ENCODE peak calls at places on chromosome 4, in ten cellular contexts. One of them, this sample, is unnamed.

GRCh38 chr4:152102184-152103000 is 341.6 kb upstream of the GATB start:
- DNase-seq in cardiac muscle cell: no peak
- DNase-seq in hepatocyte: no peak
- DNase-seq in endodermal cell: no peak
- DNase-seq in brain microvascular endothelial cell: no peak
- DNase-seq in tibial nerve: no peak
- DNase-seq in iPS DF 6.9: no peak
- DNase-seq in neural progenitor cell: no peak
- DNase-seq in K562: no peak
- DNase-seq in transverse colon: no peak
- DNase-seq in this sample: no peak

GRCh38 chr4:155544547-155544946 is 122.1 kb upstream of the GUCY1A1 start:
- DNase-seq in cardiac muscle cell: no peak
- DNase-seq in hepatocyte: no peak
- DNase-seq in endodermal cell: no peak
- DNase-seq in brain microvascular endothelial cell: no peak
- DNase-seq in tibial nerve: no peak
- DNase-seq in iPS DF 6.9: no peak
- DNase-seq in neural progenitor cell: no peak
- DNase-seq in K562: no peak
- DNase-seq in transverse colon: no peak
- DNase-seq in this sample: no peak

GRCh38 chr4:30262379-30262778 is 457.8 kb upstream of the PCDH7 start:
- DNase-seq in cardiac muscle cell: no peak
- DNase-seq in hepatocyte: no peak
- DNase-seq in endodermal cell: no peak
- DNase-seq in brain microvascular endothelial cell: no peak
- DNase-seq in tibial nerve: no peak
- DNase-seq in iPS DF 6.9: no peak
- DNase-seq in neural progenitor cell: no peak
- DNase-seq in K562: no peak
- DNase-seq in transverse colon: no peak
- DNase-seq in this sample: no peak

GRCh38 chr4:70583952-70584834 is 7.9 kb upstream of the AMBN start:
- DNase-seq in cardiac muscle cell: no peak
- DNase-seq in hepatocyte: peak; percentile 10
- DNase-seq in endodermal cell: no peak
- DNase-seq in brain microvascular endothelial cell: no peak
- DNase-seq in tibial nerve: no peak
- DNase-seq in iPS DF 6.9: no peak
- DNase-seq in neural progenitor cell: no peak
- DNase-seq in K562: no peak
- DNase-seq in transverse colon: no peak
- DNase-seq in this sample: no peak

GRCh38 chr4:89685690-89686089 is 151.3 kb downstream of the SNCA start:
- DNase-seq in cardiac muscle cell: no peak
- DNase-seq in hepatocyte: no peak
- DNase-seq in endodermal cell: no peak
- DNase-seq in brain microvascular endothelial cell: no peak
- DNase-seq in tibial nerve: no peak
- DNase-seq in iPS DF 6.9: no peak
- DNase-seq in neural progenitor cell: no peak
- DNase-seq in K562: no peak
- DNase-seq in transverse colon: no peak
- DNase-seq in this sample: no peak

GRCh38 chr4:107215222-107215621 is 179.1 kb upstream of the DKK2 start:
- DNase-seq in cardiac muscle cell: no peak
- DNase-seq in hepatocyte: no peak
- DNase-seq in endodermal cell: no peak
- DNase-seq in brain microvascular endothelial cell: no peak
- DNase-seq in tibial nerve: no peak
- DNase-seq in iPS DF 6.9: no peak
- DNase-seq in neural progenitor cell: no peak
- DNase-seq in K562: no peak
- DNase-seq in transverse colon: no peak
- DNase-seq in this sample: no peak

GRCh38 chr4:829761-830655 is 4.1 kb upstream of the CPLX1 start:
- DNase-seq in cardiac muscle cell: no peak
- DNase-seq in hepatocyte: no peak
- DNase-seq in endodermal cell: peak; percentile 70
- DNase-seq in brain microvascular endothelial cell: no peak
- DNase-seq in tibial nerve: no peak
- DNase-seq in iPS DF 6.9: no peak
- DNase-seq in neural progenitor cell: no peak
- DNase-seq in K562: no peak
- DNase-seq in transverse colon: no peak
- DNase-seq in this sample: no peak

GRCh38 chr4:146255463-146255862 is 41.1 kb downstream of the REELD1 start:
- DNase-seq in cardiac muscle cell: peak; percentile 68
- DNase-seq in hepatocyte: no peak
- DNase-seq in endodermal cell: no peak
- DNase-seq in brain microvascular endothelial cell: peak; percentile 63
- DNase-seq in tibial nerve: no peak
- DNase-seq in iPS DF 6.9: no peak
- DNase-seq in neural progenitor cell: no peak
- DNase-seq in K562: no peak
- DNase-seq in transverse colon: no peak
- DNase-seq in this sample: no peak

GRCh38 chr4:65175585-65175984 is 494.7 kb downstream of the EPHA5 start:
- DNase-seq in cardiac muscle cell: no peak
- DNase-seq in hepatocyte: no peak
- DNase-seq in endodermal cell: no peak
- DNase-seq in brain microvascular endothelial cell: no peak
- DNase-seq in tibial nerve: no peak
- DNase-seq in iPS DF 6.9: no peak
- DNase-seq in neural progenitor cell: no peak
- DNase-seq in K562: no peak
- DNase-seq in transverse colon: no peak
- DNase-seq in this sample: no peak

GRCh38 chr4:138558886-138559285 is 316.7 kb upstream of the SLC7A11 start:
- DNase-seq in cardiac muscle cell: no peak
- DNase-seq in hepatocyte: no peak
- DNase-seq in endodermal cell: no peak
- DNase-seq in brain microvascular endothelial cell: no peak
- DNase-seq in tibial nerve: no peak
- DNase-seq in iPS DF 6.9: no peak
- DNase-seq in neural progenitor cell: no peak
- DNase-seq in K562: no peak
- DNase-seq in transverse colon: no peak
- DNase-seq in this sample: no peak

GRCh38 chr4:118881512-118882146 is 7.0 kb upstream of the SYNPO2 start:
- DNase-seq in cardiac muscle cell: no peak
- DNase-seq in hepatocyte: no peak
- DNase-seq in endodermal cell: peak; percentile 45
- DNase-seq in brain microvascular endothelial cell: no peak
- DNase-seq in tibial nerve: no peak
- DNase-seq in iPS DF 6.9: no peak
- DNase-seq in neural progenitor cell: no peak
- DNase-seq in K562: no peak
- DNase-seq in transverse colon: no peak
- DNase-seq in this sample: no peak

GRCh38 chr4:112854420-112854819 is 195.0 kb upstream of the ANK2 start:
- DNase-seq in cardiac muscle cell: no peak
- DNase-seq in hepatocyte: no peak
- DNase-seq in endodermal cell: peak; percentile 70
- DNase-seq in brain microvascular endothelial cell: no peak
- DNase-seq in tibial nerve: no peak
- DNase-seq in iPS DF 6.9: no peak
- DNase-seq in neural progenitor cell: no peak
- DNase-seq in K562: no peak
- DNase-seq in transverse colon: no peak
- DNase-seq in this sample: no peak
- H3K27ac ChIP-seq in cardiac muscle cell: no peak overlapping the region
- H3K27ac ChIP-seq in hepatocyte: no peak overlapping the region
- H3K27ac ChIP-seq in endodermal cell: no peak overlapping the region
- H3K27ac ChIP-seq in brain microvascular endothelial cell: no peak overlapping the region
- H3K27ac ChIP-seq in tibial nerve: no peak overlapping the region
- H3K27ac ChIP-seq in iPS DF 6.9: no peak overlapping the region
- H3K27ac ChIP-seq in neural progenitor cell: peak overlapping the region; percentile 20
- H3K27ac ChIP-seq in K562: no peak overlapping the region
- H3K27ac ChIP-seq in transverse colon: no peak overlapping the region
- H3K27ac ChIP-seq in this sample: peak overlapping the region; percentile 63

GRCh38 chr4:181432347-181432746 is 810.9 kb upstream of the TENM3 start:
- DNase-seq in cardiac muscle cell: no peak
- DNase-seq in hepatocyte: no peak
- DNase-seq in endodermal cell: peak; percentile 71
- DNase-seq in brain microvascular endothelial cell: no peak
- DNase-seq in tibial nerve: no peak
- DNase-seq in iPS DF 6.9: no peak
- DNase-seq in neural progenitor cell: peak; percentile 58
- DNase-seq in K562: no peak
- DNase-seq in transverse colon: no peak
- DNase-seq in this sample: no peak
- H3K27ac ChIP-seq in cardiac muscle cell: no peak overlapping the region
- H3K27ac ChIP-seq in hepatocyte: no peak overlapping the region
- H3K27ac ChIP-seq in endodermal cell: no peak overlapping the region
- H3K27ac ChIP-seq in brain microvascular endothelial cell: no peak overlapping the region
- H3K27ac ChIP-seq in tibial nerve: no peak overlapping the region
- H3K27ac ChIP-seq in iPS DF 6.9: no peak overlapping the region
- H3K27ac ChIP-seq in neural progenitor cell: no peak overlapping the region
- H3K27ac ChIP-seq in K562: no peak overlapping the region
- H3K27ac ChIP-seq in transverse colon: no peak overlapping the region
- H3K27ac ChIP-seq in this sample: no peak overlapping the region

GRCh38 chr4:168679397-168680176 is 182.7 kb downstream of the PALLD start:
- DNase-seq in cardiac muscle cell: no peak
- DNase-seq in hepatocyte: no peak
- DNase-seq in endodermal cell: no peak
- DNase-seq in brain microvascular endothelial cell: peak; percentile 40
- DNase-seq in tibial nerve: no peak
- DNase-seq in iPS DF 6.9: no peak
- DNase-seq in neural progenitor cell: no peak
- DNase-seq in K562: no peak
- DNase-seq in transverse colon: no peak
- DNase-seq in this sample: no peak
- H3K27ac ChIP-seq in cardiac muscle cell: no peak overlapping the region
- H3K27ac ChIP-seq in hepatocyte: no peak overlapping the region
- H3K27ac ChIP-seq in endodermal cell: no peak overlapping the region
- H3K27ac ChIP-seq in brain microvascular endothelial cell: no peak overlapping the region
- H3K27ac ChIP-seq in tibial nerve: no peak overlapping the region
- H3K27ac ChIP-seq in iPS DF 6.9: no peak overlapping the region
- H3K27ac ChIP-seq in neural progenitor cell: peak overlapping the region; percentile 11
- H3K27ac ChIP-seq in K562: no peak overlapping the region
- H3K27ac ChIP-seq in transverse colon: no peak overlapping the region
- H3K27ac ChIP-seq in this sample: no peak overlapping the region

GRCh38 chr4:163017135-163017534 is 149.6 kb downstream of the NAF1 start:
- DNase-seq in cardiac muscle cell: no peak
- DNase-seq in hepatocyte: no peak
- DNase-seq in endodermal cell: no peak
- DNase-seq in brain microvascular endothelial cell: no peak
- DNase-seq in tibial nerve: no peak
- DNase-seq in iPS DF 6.9: no peak
- DNase-seq in neural progenitor cell: no peak
- DNase-seq in K562: no peak
- DNase-seq in transverse colon: no peak
- DNase-seq in this sample: no peak
- H3K27ac ChIP-seq in cardiac muscle cell: no peak overlapping the region
- H3K27ac ChIP-seq in hepatocyte: no peak overlapping the region
- H3K27ac ChIP-seq in endodermal cell: no peak overlapping the region
- H3K27ac ChIP-seq in brain microvascular endothelial cell: no peak overlapping the region
- H3K27ac ChIP-seq in tibial nerve: no peak overlapping the region
- H3K27ac ChIP-seq in iPS DF 6.9: no peak overlapping the region
- H3K27ac ChIP-seq in neural progenitor cell: no peak overlapping the region
- H3K27ac ChIP-seq in K562: no peak overlapping the region
- H3K27ac ChIP-seq in transverse colon: no peak overlapping the region
- H3K27ac ChIP-seq in this sample: no peak overlapping the region

GRCh38 chr4:142366821-142367220 is 479.3 kb downstream of the INPP4B start:
- DNase-seq in cardiac muscle cell: no peak
- DNase-seq in hepatocyte: no peak
- DNase-seq in endodermal cell: no peak
- DNase-seq in brain microvascular endothelial cell: no peak
- DNase-seq in tibial nerve: no peak
- DNase-seq in iPS DF 6.9: no peak
- DNase-seq in neural progenitor cell: peak; percentile 44
- DNase-seq in K562: no peak
- DNase-seq in transverse colon: no peak
- DNase-seq in this sample: no peak
- H3K27ac ChIP-seq in cardiac muscle cell: no peak overlapping the region
- H3K27ac ChIP-seq in hepatocyte: no peak overlapping the region
- H3K27ac ChIP-seq in endodermal cell: no peak overlapping the region
- H3K27ac ChIP-seq in brain microvascular endothelial cell: no peak overlapping the region
- H3K27ac ChIP-seq in tibial nerve: no peak overlapping the region
- H3K27ac ChIP-seq in iPS DF 6.9: no peak overlapping the region
- H3K27ac ChIP-seq in neural progenitor cell: no peak overlapping the region
- H3K27ac ChIP-seq in K562: no peak overlapping the region
- H3K27ac ChIP-seq in transverse colon: no peak overlapping the region
- H3K27ac ChIP-seq in this sample: no peak overlapping the region

GRCh38 chr4:3477750-3478430 is 14.8 kb downstream of the DOK7 start:
- DNase-seq in cardiac muscle cell: no peak
- DNase-seq in hepatocyte: no peak
- DNase-seq in endodermal cell: no peak
- DNase-seq in brain microvascular endothelial cell: no peak
- DNase-seq in tibial nerve: no peak
- DNase-seq in iPS DF 6.9: no peak
- DNase-seq in neural progenitor cell: peak; percentile 58
- DNase-seq in K562: no peak
- DNase-seq in transverse colon: no peak
- DNase-seq in this sample: no peak

GRCh38 chr4:3481113-3481531 is 18.0 kb downstream of the DOK7 start:
- DNase-seq in cardiac muscle cell: no peak
- DNase-seq in hepatocyte: no peak
- DNase-seq in endodermal cell: peak; percentile 86
- DNase-seq in brain microvascular endothelial cell: no peak
- DNase-seq in tibial nerve: no peak
- DNase-seq in iPS DF 6.9: peak; percentile 31
- DNase-seq in neural progenitor cell: peak; percentile 57
- DNase-seq in K562: no peak
- DNase-seq in transverse colon: no peak
- DNase-seq in this sample: no peak

GRCh38 chr4:3478446-3479357 is 15.6 kb downstream of the DOK7 start:
- DNase-seq in cardiac muscle cell: no peak
- DNase-seq in hepatocyte: no peak
- DNase-seq in endodermal cell: no peak
- DNase-seq in brain microvascular endothelial cell: no peak
- DNase-seq in tibial nerve: no peak
- DNase-seq in iPS DF 6.9: no peak
- DNase-seq in neural progenitor cell: no peak
- DNase-seq in K562: no peak
- DNase-seq in transverse colon: no peak
- DNase-seq in this sample: peak; percentile 19

GRCh38 chr4:3480528-3481112 is 17.5 kb downstream of the DOK7 start:
- DNase-seq in cardiac muscle cell: peak; percentile 84
- DNase-seq in hepatocyte: peak; percentile 83
- DNase-seq in endodermal cell: peak; percentile 99
- DNase-seq in brain microvascular endothelial cell: peak; percentile 80
- DNase-seq in tibial nerve: peak; percentile 50
- DNase-seq in iPS DF 6.9: peak; percentile 71
- DNase-seq in neural progenitor cell: peak; percentile 87
- DNase-seq in K562: peak; percentile 83
- DNase-seq in transverse colon: peak; percentile 76
- DNase-seq in this sample: peak; percentile 75

GRCh38 chr4:3479358-3480101 is 16.4 kb downstream of the DOK7 start:
- DNase-seq in cardiac muscle cell: no peak
- DNase-seq in hepatocyte: no peak
- DNase-seq in endodermal cell: no peak
- DNase-seq in brain microvascular endothelial cell: no peak
- DNase-seq in tibial nerve: no peak
- DNase-seq in iPS DF 6.9: no peak
- DNase-seq in neural progenitor cell: no peak
- DNase-seq in K562: no peak
- DNase-seq in transverse colon: no peak
- DNase-seq in this sample: no peak
- H3K27ac ChIP-seq in cardiac muscle cell: no peak overlapping the region
- H3K27ac ChIP-seq in hepatocyte: no peak overlapping the region
- H3K27ac ChIP-seq in endodermal cell: no peak overlapping the region
- H3K27ac ChIP-seq in brain microvascular endothelial cell: no peak overlapping the region
- H3K27ac ChIP-seq in tibial nerve: no peak overlapping the region
- H3K27ac ChIP-seq in iPS DF 6.9: no peak overlapping the region
- H3K27ac ChIP-seq in neural progenitor cell: no peak overlapping the region
- H3K27ac ChIP-seq in K562: no peak overlapping the region
- H3K27ac ChIP-seq in transverse colon: no peak overlapping the region
- H3K27ac ChIP-seq in this sample: peak overlapping the region; percentile 97

This sample was measured in heart left ventricle.